ENCODE peak calls at places on chromosomes 16 and 17, in four cellular contexts. One of them, this sample, is unnamed.

GRCh38 chr17:63425478-63425877 is 20.6 kb downstream of the CYB561 start:
- DNase-seq in K562: peak
- DNase-seq in HepG2: peak
- DNase-seq in GM12878: peak
- DNase-seq in this sample: peak

GRCh38 chr16:73743665-73744496 is 552.7 kb upstream of the PSMD7 start:
- DNase-seq in HepG2: no peak
- DNase-seq in K562: no peak
- DNase-seq in GM12878: no peak
- DNase-seq in this sample: no peak

GRCh38 chr16:76910931-76911330 is 280.1 kb upstream of the MON1B start:
- DNase-seq in GM12878: no peak
- DNase-seq in K562: no peak
- DNase-seq in HepG2: no peak
- DNase-seq in this sample: no peak

GRCh38 chr16:81697321-81697885 is 81.7 kb upstream of the PLCG2 start:
- DNase-seq in GM12878: no peak
- DNase-seq in K562: peak
- DNase-seq in HepG2: peak
- DNase-seq in this sample: peak

GRCh38 chr17:74115586-74115985 is 87.9 kb upstream of the RPL38 start:
- DNase-seq in K562: no peak
- DNase-seq in HepG2: no peak
- DNase-seq in GM12878: no peak
- DNase-seq in this sample: no peak

GRCh38 chr17:70169707-70170597 is 620 bp downstream of the KCNJ2 start:
- DNase-seq in GM12878: no peak
- DNase-seq in HepG2: no peak
- DNase-seq in K562: no peak
- DNase-seq in this sample: no peak

GRCh38 chr16:81517150-81517499 is 72.5 kb downstream of the CMIP start:
- DNase-seq in HepG2: no peak
- DNase-seq in GM12878: no peak
- DNase-seq in K562: no peak
- DNase-seq in this sample: no peak

GRCh38 chr16:73289232-73289631 is 241.3 kb upstream of the ZFHX3 start:
- DNase-seq in HepG2: no peak
- DNase-seq in K562: no peak
- DNase-seq in GM12878: peak
- DNase-seq in this sample: no peak

GRCh38 chr16:27431773-27432599 is 30.0 kb downstream of the IL21R start:
- DNase-seq in GM12878: no peak
- DNase-seq in HepG2: no peak
- DNase-seq in K562: no peak
- DNase-seq in this sample: no peak

GRCh38 chr16:353404-354285 is 1.1 kb upstream of the AXIN1 start:
- DNase-seq in K562: no peak
- DNase-seq in HepG2: no peak
- DNase-seq in GM12878: no peak
- DNase-seq in this sample: no peak

GRCh38 chr16:29804455-29805231 is 1.7 kb upstream of the MAZ start:
- DNase-seq in K562: no peak
- DNase-seq in GM12878: no peak
- DNase-seq in HepG2: no peak
- DNase-seq in this sample: no peak

GRCh38 chr17:230371-230770 is 48.9 kb upstream of the DOC2B start:
- DNase-seq in GM12878: no peak
- DNase-seq in HepG2: no peak
- DNase-seq in K562: no peak
- DNase-seq in this sample: no peak

GRCh38 chr17:6044261-6044660 is 25.9 kb upstream of the WSCD1 start:
- DNase-seq in GM12878: no peak
- DNase-seq in K562: no peak
- DNase-seq in HepG2: no peak
- DNase-seq in this sample: no peak

GRCh38 chr16:56869513-56870270 is 4.7 kb downstream of the SLC12A3 start:
- DNase-seq in HepG2: peak
- DNase-seq in K562: peak
- DNase-seq in GM12878: no peak
- DNase-seq in this sample: peak

GRCh38 chr16:31421587-31421986 is 6.6 kb downstream of the COX6A2 start:
- DNase-seq in GM12878: peak
- DNase-seq in K562: no peak
- DNase-seq in HepG2: no peak
- DNase-seq in this sample: no peak

GRCh38 chr16:72985148-72985882 is 62.6 kb downstream of the ZFHX3 start:
- DNase-seq in GM12878: no peak
- DNase-seq in K562: no peak
- DNase-seq in HepG2: no peak
- DNase-seq in this sample: no peak

GRCh38 chr16:62036101-62036806 is at the start of gene CDH8:
- DNase-seq in HepG2: no peak
- DNase-seq in K562: no peak
- DNase-seq in GM12878: no peak
- DNase-seq in this sample: no peak

GRCh38 chr16:23469814-23470213 is 16.8 kb upstream of the COG7 start:
- DNase-seq in HepG2: no peak
- DNase-seq in GM12878: no peak
- DNase-seq in K562: no peak
- DNase-seq in this sample: no peak

GRCh38 chr17:44385287-44386181 is 3.9 kb downstream of the ITGA2B start:
- DNase-seq in GM12878: no peak
- DNase-seq in HepG2: peak
- DNase-seq in K562: peak
- DNase-seq in this sample: peak

GRCh38 chr17:40316571-40317344 is 7.8 kb downstream of the RARA start:
- DNase-seq in HepG2: peak
- DNase-seq in GM12878: no peak
- DNase-seq in K562: no peak
- DNase-seq in this sample: no peak

GRCh38 chr16:64251742-64252141 is 870.1 kb downstream of the CDH11 start:
- DNase-seq in K562: no peak
- DNase-seq in GM12878: no peak
- DNase-seq in HepG2: no peak
- DNase-seq in this sample: no peak

GRCh38 chr16:79411805-79412204 is 188.7 kb downstream of the MAF start:
- DNase-seq in K562: no peak
- DNase-seq in HepG2: no peak
- DNase-seq in GM12878: no peak
- DNase-seq in this sample: no peak

GRCh38 chr17:65283704-65284103 is 146.5 kb downstream of the RGS9 start:
- DNase-seq in K562: no peak
- DNase-seq in GM12878: no peak
- DNase-seq in HepG2: no peak
- DNase-seq in this sample: no peak

GRCh38 chr16:78503501-78504110 is 404.2 kb downstream of the WWOX start:
- DNase-seq in HepG2: peak
- DNase-seq in K562: peak
- DNase-seq in GM12878: no peak
- DNase-seq in this sample: no peak

DNA sequence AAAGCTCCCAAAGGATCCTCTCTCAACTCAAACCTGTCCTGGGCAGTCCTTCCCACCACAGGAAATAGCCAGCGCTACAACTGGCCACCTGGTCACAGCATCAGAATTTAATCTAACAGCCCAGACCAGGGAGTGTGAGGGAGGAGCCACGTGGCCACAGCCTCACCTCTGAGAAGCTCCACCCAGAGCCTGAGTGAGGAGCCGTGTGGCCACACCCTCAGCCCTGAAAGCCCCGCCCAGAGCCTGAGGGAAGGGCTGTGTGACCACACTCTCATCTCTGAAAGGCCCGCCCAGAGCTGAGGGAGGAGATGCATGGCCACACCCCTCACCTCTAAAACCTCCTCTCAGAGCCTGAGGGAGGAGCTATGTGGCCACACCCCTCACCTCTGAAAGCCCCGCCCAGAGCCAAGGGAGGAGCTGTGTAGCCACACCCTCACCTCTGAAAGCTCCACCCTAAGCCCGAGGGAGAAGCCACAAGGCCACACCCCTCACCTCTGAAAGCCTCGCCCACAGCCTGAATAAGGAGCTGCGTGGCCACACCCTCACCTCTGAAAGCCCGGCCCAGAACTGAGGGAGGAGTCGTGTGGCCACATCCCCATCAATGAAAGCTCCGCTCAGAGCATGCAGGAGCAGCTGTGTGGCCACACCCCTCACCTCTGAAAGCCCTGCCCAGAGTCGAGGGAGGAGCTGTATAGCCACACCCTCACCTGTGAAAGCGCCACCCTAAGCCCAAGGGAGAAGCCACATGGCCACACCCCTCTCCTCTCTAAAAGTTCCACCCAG is 28.6 kb downstream of the SLC38A8 start:
- DNase-seq in K562: peak
- DNase-seq in GM12878: peak
- DNase-seq in HepG2: peak
- DNase-seq in this sample: peak
- TF ChIP-seq BRCA1 in K562: no peak
- TF ChIP-seq BRCA1 in GM12878: no peak
- TF ChIP-seq BRCA1 in HepG2: no peak
- TF ChIP-seq BRCA1 in this sample: no peak

GRCh38 chr16:47499700-47500264 is 38.7 kb downstream of the PHKB start:
- DNase-seq in HepG2: peak
- DNase-seq in GM12878: no peak
- DNase-seq in K562: no peak
- DNase-seq in this sample: no peak
- TF ChIP-seq BRCA1 in HepG2: no peak
- TF ChIP-seq BRCA1 in GM12878: no peak
- TF ChIP-seq BRCA1 in K562: no peak
- TF ChIP-seq BRCA1 in this sample: no peak

DNA sequence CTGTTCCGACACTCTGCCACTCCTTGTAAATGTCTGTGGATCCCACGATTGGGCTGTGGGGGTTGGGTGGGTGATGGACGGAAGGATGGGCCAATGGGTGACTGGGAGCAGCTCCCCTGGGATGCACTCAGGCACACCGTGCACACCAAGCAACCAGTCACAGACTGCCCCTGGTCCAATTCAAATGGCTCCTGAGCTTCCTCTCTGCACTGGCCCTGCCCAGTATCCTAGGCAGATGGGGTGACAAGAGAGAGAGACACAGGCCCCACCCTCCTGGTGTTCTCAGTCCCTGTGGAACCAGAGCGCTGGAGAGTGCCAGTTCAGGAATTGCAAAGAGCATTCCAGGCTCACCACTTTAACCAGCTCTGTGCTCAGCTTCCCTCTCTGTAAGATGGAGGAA is 32.8 kb downstream of the BEAN1 start:
- DNase-seq in K562: no peak
- DNase-seq in HepG2: no peak
- DNase-seq in GM12878: no peak
- DNase-seq in this sample: peak
- TF ChIP-seq BRCA1 in K562: no peak
- TF ChIP-seq BRCA1 in HepG2: no peak
- TF ChIP-seq BRCA1 in GM12878: no peak
- TF ChIP-seq BRCA1 in this sample: no peak

DNA sequence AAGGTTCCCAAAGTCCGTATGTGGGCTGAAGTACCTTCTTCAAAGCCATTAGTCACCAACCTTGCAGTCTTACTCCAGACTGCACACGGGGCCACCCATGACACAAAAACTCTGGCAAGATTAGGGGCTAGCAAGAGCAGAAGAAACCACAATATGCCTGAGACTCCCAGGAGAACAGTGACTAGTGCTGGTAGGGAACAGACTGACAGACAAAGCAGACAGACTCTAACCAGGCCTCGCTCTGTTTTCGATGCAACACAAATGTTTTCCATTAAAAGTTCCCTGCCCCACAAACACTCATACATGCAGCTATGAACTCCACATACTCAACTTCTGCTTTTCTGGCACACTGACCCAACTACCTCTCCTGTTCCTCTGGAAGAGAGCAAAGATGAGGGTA is 102.2 kb downstream of the HIC1 start:
- DNase-seq in GM12878: no peak
- DNase-seq in HepG2: no peak
- DNase-seq in K562: no peak
- DNase-seq in this sample: no peak
- TF ChIP-seq BRCA1 in GM12878: no peak
- TF ChIP-seq BRCA1 in HepG2: no peak
- TF ChIP-seq BRCA1 in K562: no peak
- TF ChIP-seq BRCA1 in this sample: no peak

GRCh38 chr17:3049705-3050295 is 13.6 kb downstream of the OR1D5 start:
- DNase-seq in HepG2: no peak
- DNase-seq in GM12878: no peak
- DNase-seq in K562: no peak
- DNase-seq in this sample: no peak
- TF ChIP-seq BRCA1 in HepG2: no peak
- TF ChIP-seq BRCA1 in GM12878: no peak
- TF ChIP-seq BRCA1 in K562: no peak
- TF ChIP-seq BRCA1 in this sample: no peak

DNA sequence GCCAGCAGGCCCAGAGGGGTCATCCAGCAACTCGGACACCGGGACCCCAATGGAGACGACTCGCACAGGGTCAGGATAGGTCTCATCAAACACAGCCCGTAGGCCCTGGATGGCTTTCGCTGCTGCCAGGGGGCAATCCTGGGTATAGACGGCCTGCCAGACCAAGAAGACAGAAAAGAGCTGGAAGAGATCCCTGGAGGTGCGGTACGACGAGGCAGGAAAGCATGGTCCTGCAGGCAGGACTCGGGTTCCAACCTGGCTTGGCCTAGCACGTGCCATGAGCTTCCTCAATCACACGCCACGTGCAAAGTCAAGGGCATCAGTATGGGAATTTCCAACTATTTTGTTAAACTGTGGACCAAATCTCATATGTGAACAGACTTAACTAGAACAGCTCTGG is 6.3 kb upstream of the EXOSC6 start:
- DNase-seq in GM12878: no peak
- DNase-seq in K562: no peak
- DNase-seq in HepG2: no peak
- DNase-seq in this sample: no peak
- TF ChIP-seq BRCA1 in GM12878: no peak
- TF ChIP-seq BRCA1 in K562: no peak
- TF ChIP-seq BRCA1 in HepG2: no peak
- TF ChIP-seq BRCA1 in this sample: no peak

DNA sequence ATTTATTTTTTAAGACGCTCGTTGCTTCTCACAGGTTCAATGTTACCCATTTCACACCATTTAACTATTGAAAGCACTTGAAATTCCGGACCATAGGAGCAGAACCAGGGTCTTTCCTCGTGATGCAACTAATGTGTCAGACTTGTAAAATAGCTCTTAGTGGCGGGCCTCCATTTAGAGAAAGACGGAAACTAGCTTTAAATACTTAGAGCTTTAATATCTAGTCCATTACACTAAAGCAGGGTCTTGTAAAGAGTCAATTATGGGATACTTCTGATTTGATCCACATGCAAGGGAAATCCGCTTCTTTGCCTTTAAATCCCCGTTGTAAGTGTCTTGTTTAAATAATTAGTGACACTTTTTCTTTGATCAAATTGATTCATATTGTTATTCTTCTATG is 56.6 kb downstream of the NACA2 start:
- DNase-seq in K562: no peak
- DNase-seq in GM12878: no peak
- DNase-seq in HepG2: no peak
- DNase-seq in this sample: no peak
- TF ChIP-seq BRCA1 in K562: no peak
- TF ChIP-seq BRCA1 in GM12878: no peak
- TF ChIP-seq BRCA1 in HepG2: no peak
- TF ChIP-seq BRCA1 in this sample: no peak

GRCh38 chr17:36104601-36105000 is 974 bp downstream of the CCL4 start:
- DNase-seq in HepG2: no peak
- DNase-seq in K562: no peak
- DNase-seq in GM12878: no peak
- DNase-seq in this sample: no peak
- TF ChIP-seq BRCA1 in HepG2: no peak
- TF ChIP-seq BRCA1 in K562: no peak
- TF ChIP-seq BRCA1 in GM12878: no peak
- TF ChIP-seq BRCA1 in this sample: no peak